ENCODE peak calls at places on chromosome 12, in seven cellular contexts. One of them, this sample, is unnamed.

GRCh38 chr12:503111-503761 is 43.5 kb downstream of the B4GALNT3 start:
- DNase-seq in B cell: no peak
- DNase-seq in body of pancreas: peak; percentile 59
- DNase-seq in HFFc6: no peak
- DNase-seq in CD8-positive, alpha-beta T cell: no peak
- DNase-seq in thoracic aorta: no peak
- DNase-seq in GM13977: no peak
- DNase-seq in this sample: no peak

GRCh38 chr12:123762715-123763052 is 583 bp downstream of the DNAH10 start:
- DNase-seq in B cell: no peak
- DNase-seq in body of pancreas: no peak
- DNase-seq in HFFc6: no peak
- DNase-seq in CD8-positive, alpha-beta T cell: no peak
- DNase-seq in thoracic aorta: no peak
- DNase-seq in GM13977: no peak
- DNase-seq in this sample: no peak

GRCh38 chr12:121784460-121784859 is 9.0 kb downstream of the RHOF start:
- DNase-seq in B cell: no peak
- DNase-seq in body of pancreas: no peak
- DNase-seq in HFFc6: peak; percentile 87
- DNase-seq in CD8-positive, alpha-beta T cell: no peak
- DNase-seq in thoracic aorta: no peak
- DNase-seq in GM13977: no peak
- DNase-seq in this sample: no peak

GRCh38 chr12:113134521-113134951 is 1.0 kb downstream of the RASAL1 start:
- DNase-seq in B cell: peak; percentile 27
- DNase-seq in body of pancreas: no peak
- DNase-seq in HFFc6: no peak
- DNase-seq in CD8-positive, alpha-beta T cell: no peak
- DNase-seq in thoracic aorta: no peak
- DNase-seq in GM13977: no peak
- DNase-seq in this sample: no peak

GRCh38 chr12:10283028-10283427 is 24.6 kb upstream of the KLRD1 start:
- DNase-seq in B cell: no peak
- DNase-seq in body of pancreas: no peak
- DNase-seq in HFFc6: no peak
- DNase-seq in CD8-positive, alpha-beta T cell: no peak
- DNase-seq in thoracic aorta: no peak
- DNase-seq in GM13977: no peak
- DNase-seq in this sample: no peak

GRCh38 chr12:116406529-116406928 is 129.0 kb upstream of the MED13L start:
- DNase-seq in B cell: no peak
- DNase-seq in body of pancreas: peak; percentile 62
- DNase-seq in HFFc6: peak; percentile 89
- DNase-seq in CD8-positive, alpha-beta T cell: no peak
- DNase-seq in thoracic aorta: peak; percentile 86
- DNase-seq in GM13977: no peak
- DNase-seq in this sample: no peak

GRCh38 chr12:9760699-9761406 is at the start of gene CD69:
- DNase-seq in B cell: no peak
- DNase-seq in body of pancreas: no peak
- DNase-seq in HFFc6: no peak
- DNase-seq in CD8-positive, alpha-beta T cell: peak; percentile 84
- DNase-seq in thoracic aorta: no peak
- DNase-seq in GM13977: peak; percentile 29
- DNase-seq in this sample: peak; percentile 42

GRCh38 chr12:99066726-99067125 is 421.6 kb downstream of the APAF1 start:
- DNase-seq in B cell: no peak
- DNase-seq in body of pancreas: no peak
- DNase-seq in HFFc6: no peak
- DNase-seq in CD8-positive, alpha-beta T cell: no peak
- DNase-seq in thoracic aorta: no peak
- DNase-seq in GM13977: no peak
- DNase-seq in this sample: no peak

GRCh38 chr12:84508325-84508861 is 404.2 kb downstream of the SLC6A15 start:
- DNase-seq in B cell: no peak
- DNase-seq in body of pancreas: no peak
- DNase-seq in HFFc6: peak; percentile 80
- DNase-seq in CD8-positive, alpha-beta T cell: no peak
- DNase-seq in thoracic aorta: no peak
- DNase-seq in GM13977: no peak
- DNase-seq in this sample: no peak

GRCh38 chr12:123966596-123966995 is 6.0 kb downstream of the CCDC92 start:
- DNase-seq in B cell: no peak
- DNase-seq in body of pancreas: no peak
- DNase-seq in HFFc6: peak; percentile 79
- DNase-seq in CD8-positive, alpha-beta T cell: no peak
- DNase-seq in thoracic aorta: no peak
- DNase-seq in GM13977: no peak
- DNase-seq in this sample: no peak

GRCh38 chr12:121668750-121669524 is 517 bp downstream of the MORN3 start:
- DNase-seq in B cell: no peak
- DNase-seq in body of pancreas: peak; percentile 32
- DNase-seq in HFFc6: no peak
- DNase-seq in CD8-positive, alpha-beta T cell: peak; percentile 74
- DNase-seq in thoracic aorta: no peak
- DNase-seq in GM13977: peak; percentile 41
- DNase-seq in this sample: no peak

GRCh38 chr12:53071591-53072551 is 7.3 kb downstream of the SPRYD3 start:
- DNase-seq in B cell: no peak
- DNase-seq in body of pancreas: no peak
- DNase-seq in HFFc6: no peak
- DNase-seq in CD8-positive, alpha-beta T cell: no peak
- DNase-seq in thoracic aorta: no peak
- DNase-seq in GM13977: no peak
- DNase-seq in this sample: no peak

GRCh38 chr12:56634242-56634836 is 4.2 kb upstream of the BAZ2A start:
- DNase-seq in B cell: no peak
- DNase-seq in body of pancreas: peak; percentile 83
- DNase-seq in HFFc6: no peak
- DNase-seq in CD8-positive, alpha-beta T cell: peak; percentile 33
- DNase-seq in thoracic aorta: no peak
- DNase-seq in GM13977: peak; percentile 53
- DNase-seq in this sample: no peak

GRCh38 chr12:108567388-108567787 is 5.0 kb downstream of the ISCU start:
- DNase-seq in B cell: no peak
- DNase-seq in body of pancreas: no peak
- DNase-seq in HFFc6: no peak
- DNase-seq in CD8-positive, alpha-beta T cell: no peak
- DNase-seq in thoracic aorta: no peak
- DNase-seq in GM13977: no peak
- DNase-seq in this sample: no peak

GRCh38 chr12:75831413-75831812 is 200.2 kb downstream of the PHLDA1 start:
- DNase-seq in B cell: no peak
- DNase-seq in body of pancreas: no peak
- DNase-seq in HFFc6: no peak
- DNase-seq in CD8-positive, alpha-beta T cell: no peak
- DNase-seq in thoracic aorta: no peak
- DNase-seq in GM13977: no peak
- DNase-seq in this sample: no peak

GRCh38 chr12:81209001-81209400 is 131.1 kb downstream of the ACSS3 start:
- DNase-seq in B cell: no peak
- DNase-seq in body of pancreas: no peak
- DNase-seq in HFFc6: peak; percentile 19
- DNase-seq in CD8-positive, alpha-beta T cell: no peak
- DNase-seq in thoracic aorta: no peak
- DNase-seq in GM13977: no peak
- DNase-seq in this sample: no peak

GRCh38 chr12:108287227-108287626 is 51.9 kb downstream of the CMKLR1 start:
- DNase-seq in B cell: no peak
- DNase-seq in body of pancreas: no peak
- DNase-seq in HFFc6: no peak
- DNase-seq in CD8-positive, alpha-beta T cell: no peak
- DNase-seq in thoracic aorta: no peak
- DNase-seq in GM13977: no peak
- DNase-seq in this sample: no peak

GRCh38 chr12:62466018-62466595 is 519 bp upstream of the MON2 start:
- DNase-seq in B cell: peak; percentile 69
- DNase-seq in body of pancreas: no peak
- DNase-seq in HFFc6: peak; percentile 20
- DNase-seq in CD8-positive, alpha-beta T cell: peak; percentile 29
- DNase-seq in thoracic aorta: no peak
- DNase-seq in GM13977: peak; percentile 57
- DNase-seq in this sample: peak; percentile 47

GRCh38 chr12:69196302-69197288 is 42.8 kb upstream of the CPSF6 start:
- DNase-seq in B cell: no peak
- DNase-seq in body of pancreas: no peak
- DNase-seq in HFFc6: peak; percentile 3
- DNase-seq in CD8-positive, alpha-beta T cell: no peak
- DNase-seq in thoracic aorta: no peak
- DNase-seq in GM13977: no peak
- DNase-seq in this sample: no peak
- TF ChIP-seq CTCF in B cell: no peak
- TF ChIP-seq CTCF in body of pancreas: peak; percentile 17
- TF ChIP-seq CTCF in HFFc6: peak; percentile 71
- TF ChIP-seq CTCF in CD8-positive, alpha-beta T cell: no peak
- TF ChIP-seq CTCF in thoracic aorta: no peak
- TF ChIP-seq CTCF in GM13977: peak; percentile 30
- TF ChIP-seq CTCF in this sample: peak; percentile 26

DNA sequence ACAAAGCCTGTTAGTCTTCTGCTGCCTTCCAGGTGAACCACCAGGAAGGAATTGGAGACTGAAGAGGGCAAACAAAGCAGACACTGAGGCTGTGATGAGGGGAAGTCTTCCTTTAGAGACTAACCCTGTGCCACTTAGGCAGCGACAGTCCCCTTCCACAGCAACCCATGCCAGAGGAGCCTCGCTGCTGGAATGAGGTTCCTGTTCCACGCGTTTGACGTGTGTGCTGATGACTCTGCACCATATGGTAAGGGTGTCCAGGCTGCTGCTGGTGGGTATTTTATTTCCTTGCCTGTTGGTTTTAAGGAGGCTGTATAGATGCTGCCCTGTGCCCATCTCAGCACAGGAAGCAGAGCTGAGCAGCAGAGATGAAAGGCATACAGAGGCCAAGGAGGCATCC is 361.9 kb upstream of the FKBP4 start:
- DNase-seq in B cell: no peak
- DNase-seq in body of pancreas: no peak
- DNase-seq in HFFc6: no peak
- DNase-seq in CD8-positive, alpha-beta T cell: no peak
- DNase-seq in thoracic aorta: no peak
- DNase-seq in GM13977: no peak
- DNase-seq in this sample: no peak
- TF ChIP-seq CTCF in B cell: no peak
- TF ChIP-seq CTCF in body of pancreas: no peak
- TF ChIP-seq CTCF in HFFc6: no peak
- TF ChIP-seq CTCF in CD8-positive, alpha-beta T cell: no peak
- TF ChIP-seq CTCF in thoracic aorta: no peak
- TF ChIP-seq CTCF in GM13977: no peak
- TF ChIP-seq CTCF in this sample: no peak

GRCh38 chr12:117847371-117847770 is 121.4 kb downstream of the KSR2 start:
- DNase-seq in B cell: no peak
- DNase-seq in body of pancreas: no peak
- DNase-seq in HFFc6: no peak
- DNase-seq in CD8-positive, alpha-beta T cell: no peak
- DNase-seq in thoracic aorta: no peak
- DNase-seq in GM13977: no peak
- DNase-seq in this sample: no peak

GRCh38 chr12:117854339-117855012 is 114.3 kb downstream of the KSR2 start:
- DNase-seq in B cell: no peak
- DNase-seq in body of pancreas: no peak
- DNase-seq in HFFc6: peak; percentile 48
- DNase-seq in CD8-positive, alpha-beta T cell: no peak
- DNase-seq in thoracic aorta: no peak
- DNase-seq in GM13977: peak; percentile 55
- DNase-seq in this sample: peak; percentile 55

GRCh38 chr12:117853600-117853999 is 115.2 kb downstream of the KSR2 start:
- DNase-seq in B cell: no peak
- DNase-seq in body of pancreas: no peak
- DNase-seq in HFFc6: no peak
- DNase-seq in CD8-positive, alpha-beta T cell: no peak
- DNase-seq in thoracic aorta: no peak
- DNase-seq in GM13977: no peak
- DNase-seq in this sample: no peak

GRCh38 chr12:117845271-117845904 is 123.4 kb downstream of the KSR2 start:
- DNase-seq in B cell: no peak
- DNase-seq in body of pancreas: no peak
- DNase-seq in HFFc6: no peak
- DNase-seq in CD8-positive, alpha-beta T cell: no peak
- DNase-seq in thoracic aorta: no peak
- DNase-seq in GM13977: peak; percentile 35
- DNase-seq in this sample: no peak

DNA sequence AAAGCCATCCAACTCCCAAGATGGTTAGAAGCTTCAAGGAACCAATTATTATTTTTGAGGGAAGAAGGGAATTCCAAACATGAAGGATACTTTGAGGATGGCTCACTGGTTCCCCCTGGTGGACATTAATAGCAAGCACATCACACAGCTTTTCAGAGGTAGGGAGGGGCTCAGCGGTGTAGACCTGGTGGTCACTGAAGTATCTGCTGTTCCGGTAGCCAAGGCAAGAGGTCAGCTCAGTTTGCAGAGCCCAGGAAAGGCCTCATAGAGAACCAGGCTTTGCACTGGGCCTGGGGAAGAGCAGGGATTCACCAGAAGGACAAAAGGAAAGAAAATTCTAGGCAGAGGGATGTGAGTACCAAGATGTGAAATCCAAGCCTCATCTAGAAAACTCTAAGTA is 118.7 kb downstream of the KSR2 start:
- DNase-seq in B cell: no peak
- DNase-seq in body of pancreas: peak; percentile 34
- DNase-seq in HFFc6: peak; percentile 38
- DNase-seq in CD8-positive, alpha-beta T cell: no peak
- DNase-seq in thoracic aorta: no peak
- DNase-seq in GM13977: peak; percentile 67
- DNase-seq in this sample: peak; percentile 55
- TF ChIP-seq CTCF in B cell: peak; percentile 80
- TF ChIP-seq CTCF in body of pancreas: peak; percentile 94
- TF ChIP-seq CTCF in HFFc6: peak; percentile 97
- TF ChIP-seq CTCF in CD8-positive, alpha-beta T cell: peak; percentile 67
- TF ChIP-seq CTCF in thoracic aorta: peak; percentile 74
- TF ChIP-seq CTCF in GM13977: peak; percentile 79
- TF ChIP-seq CTCF in this sample: peak; percentile 70

DNA sequence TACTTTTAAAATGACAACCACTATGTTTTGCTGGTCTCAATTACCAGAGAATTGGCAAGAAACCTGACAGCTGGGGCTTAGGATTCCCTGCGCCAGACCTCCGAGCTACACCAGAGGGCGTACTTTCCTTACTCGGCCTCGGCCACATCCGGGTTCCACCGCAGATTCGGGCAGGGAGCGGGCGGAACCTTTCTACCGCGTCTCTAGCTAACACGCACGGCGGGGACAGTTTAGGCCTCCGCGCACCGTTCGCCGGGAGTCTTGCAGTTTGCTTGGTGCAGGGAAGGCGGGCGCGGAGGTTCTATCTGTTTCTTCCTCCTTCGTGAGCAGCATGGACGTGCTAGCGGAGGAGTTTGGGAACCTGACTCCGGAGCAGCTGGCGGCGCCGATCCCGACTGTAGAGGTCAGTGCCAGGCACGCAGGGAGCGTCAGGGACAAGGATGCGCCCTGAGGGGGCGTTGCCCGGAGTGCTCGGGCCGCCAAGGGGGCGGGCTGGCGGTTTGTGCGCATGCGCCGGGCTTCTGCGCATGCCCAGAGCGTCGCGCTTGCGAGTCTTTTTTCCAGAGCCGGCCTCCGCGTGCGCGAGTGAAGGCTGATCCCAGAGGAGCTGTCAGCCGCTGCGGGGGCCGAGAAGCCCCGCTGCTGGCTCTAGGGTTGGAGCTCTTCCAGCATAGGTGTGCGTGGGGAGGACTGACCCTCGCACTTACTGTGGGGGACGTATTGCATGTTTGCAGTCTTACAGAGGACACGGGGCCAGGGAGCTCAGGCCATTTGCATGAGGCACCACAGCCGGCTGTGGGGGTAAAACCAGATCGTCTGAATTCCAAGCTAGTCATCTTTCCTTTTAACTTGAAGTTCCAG is at the start of gene POLR3B:
- DNase-seq in B cell: peak; percentile 92
- DNase-seq in body of pancreas: peak; percentile 97
- DNase-seq in HFFc6: peak; percentile 95
- DNase-seq in CD8-positive, alpha-beta T cell: peak; percentile 97
- DNase-seq in thoracic aorta: peak; percentile 87
- DNase-seq in GM13977: peak; percentile 93
- DNase-seq in this sample: peak; percentile 95
- TF ChIP-seq CTCF in B cell: peak; percentile 84
- TF ChIP-seq CTCF in body of pancreas: peak; percentile 86
- TF ChIP-seq CTCF in HFFc6: peak; percentile 91
- TF ChIP-seq CTCF in CD8-positive, alpha-beta T cell: peak; percentile 79
- TF ChIP-seq CTCF in thoracic aorta: peak; percentile 79
- TF ChIP-seq CTCF in GM13977: peak; percentile 83
- TF ChIP-seq CTCF in this sample: peak; percentile 87

This sample was measured in GM10248.